ENCODE peak calls at places on chromosomes 11 and 22, in five cellular contexts. C is fibroblast of mammary gland; Q is HFF-Myc; A is Panc1; K is stimulated activated CD4-positive, alpha-beta T cell treated with anti-CD3 and anti-CD28 coated beads, Interleukin-12 subunit alpha, Interleukin-12 subunit beta, amount 100 ng/mL, for 4 hours. S is an unnamed sample.

GRCh38 chr11:116578971-116579687 is 193.7 kb downstream of the BUD13 start:
- DNase-seq in Q (no peak), K (no peak), A (no peak), C (peak; percentile 8), S (no peak)

GRCh38 chr11:76860539-76861475 is at the start of gene ACER3:
- DNase-seq in A (peak; percentile 63), Q (peak; percentile 38), C (peak; percentile 83), K (peak; percentile 88), S (no peak)

GRCh38 chr11:72141066-72141465 is 5.5 kb downstream of the FOLR3 start:
- DNase-seq in Q (peak; percentile 75), K (no peak), C (peak; percentile 94), A (no peak), S (peak; percentile 33)

GRCh38 chr11:9951714-9952275 is 287.9 kb downstream of the SWAP70 start:
- DNase-seq in Q (no peak), A (no peak), K (no peak), C (no peak), S (no peak)

GRCh38 chr11:22407899-22408298 is 69.7 kb downstream of the SLC17A6 start:
- DNase-seq in A (no peak), K (no peak), Q (no peak), C (no peak), S (no peak)

GRCh38 chr11:131867457-131868257 is 497.2 kb downstream of the NTM start:
- DNase-seq in A (peak; percentile 51), K (no peak), C (peak; percentile 83), Q (peak; percentile 63), S (no peak)

GRCh38 chr11:9765320-9766101 is 101.6 kb downstream of the SWAP70 start:
- DNase-seq in Q (peak; percentile 89), K (no peak), A (no peak), C (peak; percentile 96), S (peak; percentile 23)

GRCh38 chr22:37454857-37455686 is 27.8 kb upstream of the ELFN2 start:
- DNase-seq in Q (no peak), K (no peak), C (peak; percentile 88), A (no peak), S (peak; percentile 87)

GRCh38 chr11:124882339-124883071 is 15.2 kb downstream of the ROBO4 start:
- DNase-seq in Q (no peak), C (no peak), A (no peak), K (no peak), S (no peak)

GRCh38 chr22:23306438-23306921 is 126.2 kb downstream of the BCR start:
- DNase-seq in K (no peak), A (no peak), C (peak; percentile 63), Q (no peak), S (no peak)

GRCh38 chr22:48804811-48805301 is 1022.8 kb downstream of the BRD1 start:
- DNase-seq in C (no peak), K (no peak), Q (no peak), A (no peak), S (no peak)

GRCh38 chr22:27790396-27791216 is 10.9 kb downstream of the MN1 start:
- DNase-seq in C (no peak), K (no peak), Q (no peak), A (no peak), S (no peak)

GRCh38 chr11:2219318-2220017 is 47.9 kb upstream of the TH start:
- DNase-seq in Q (no peak), C (no peak), K (no peak), A (no peak), S (no peak)

GRCh38 chr22:47676685-47677084 is 914.2 kb downstream of the TBC1D22A start:
- DNase-seq in C (no peak), K (no peak), A (no peak), Q (no peak), S (no peak)

GRCh38 chr11:134139873-134140331 is 71.0 kb downstream of the JAM3 start:
- DNase-seq in Q (peak; percentile 86), C (peak; percentile 86), K (no peak), A (peak; percentile 68), S (peak; percentile 48)

GRCh38 chr11:12544986-12545775 is 129.0 kb upstream of the TEAD1 start:
- DNase-seq in C (peak; percentile 70), K (no peak), A (no peak), Q (no peak), S (no peak)

GRCh38 chr22:28410050-28410816 is 269.4 kb downstream of the TTC28 start:
- DNase-seq in Q (no peak), A (no peak), C (peak; percentile 71), K (no peak), S (no peak)

GRCh38 chr11:126140106-126140931 is 71.1 kb downstream of the RPUSD4 start:
- DNase-seq in K (no peak), A (no peak), C (no peak), Q (no peak), S (no peak)

GRCh38 chr22:19837915-19838314 is 16.8 kb downstream of the GNB1L start:
- DNase-seq in A (no peak), K (no peak), Q (no peak), C (no peak), S (no peak)

S was measured in epithelial cell of proximal tubule.